ENCODE peak calls at places on chromosomes 12 and 14, in seven cellular contexts. One of them, this sample, is unnamed.

GRCh38 chr12:1914116-1914911 is 4.1 kb downstream of the CACNA2D4 start:
- DNase-seq in GM10248: peak; percentile 6
- DNase-seq in left colon: peak; percentile 16
- DNase-seq in NT2/D1: no peak
- DNase-seq in activated CD4-positive, CD25-positive, alpha-beta regulatory T cell: no peak
- DNase-seq in naive thymus-derived CD8-positive, alpha-beta T cell: no peak
- DNase-seq in BJ: no peak
- DNase-seq in this sample: no peak

GRCh38 chr14:81102217-81102616 is 118.5 kb downstream of the GTF2A1 start:
- DNase-seq in GM10248: no peak
- DNase-seq in left colon: no peak
- DNase-seq in NT2/D1: no peak
- DNase-seq in activated CD4-positive, CD25-positive, alpha-beta regulatory T cell: no peak
- DNase-seq in naive thymus-derived CD8-positive, alpha-beta T cell: no peak
- DNase-seq in BJ: no peak
- DNase-seq in this sample: no peak

GRCh38 chr12:123143753-123144461 is 7.0 kb downstream of the PITPNM2 start:
- DNase-seq in GM10248: no peak
- DNase-seq in left colon: no peak
- DNase-seq in NT2/D1: no peak
- DNase-seq in activated CD4-positive, CD25-positive, alpha-beta regulatory T cell: no peak
- DNase-seq in naive thymus-derived CD8-positive, alpha-beta T cell: no peak
- DNase-seq in BJ: no peak
- DNase-seq in this sample: no peak

GRCh38 chr14:81414123-81414522 is 14.0 kb upstream of the STON2 start:
- DNase-seq in GM10248: no peak
- DNase-seq in left colon: no peak
- DNase-seq in NT2/D1: no peak
- DNase-seq in activated CD4-positive, CD25-positive, alpha-beta regulatory T cell: no peak
- DNase-seq in naive thymus-derived CD8-positive, alpha-beta T cell: no peak
- DNase-seq in BJ: no peak
- DNase-seq in this sample: no peak

GRCh38 chr12:71128191-71128590 is 29.6 kb downstream of the TSPAN8 start:
- DNase-seq in GM10248: no peak
- DNase-seq in left colon: no peak
- DNase-seq in NT2/D1: no peak
- DNase-seq in activated CD4-positive, CD25-positive, alpha-beta regulatory T cell: no peak
- DNase-seq in naive thymus-derived CD8-positive, alpha-beta T cell: no peak
- DNase-seq in BJ: no peak
- DNase-seq in this sample: no peak

GRCh38 chr12:127388985-127389384 is 878.0 kb upstream of the TMEM132C start:
- DNase-seq in GM10248: no peak
- DNase-seq in left colon: no peak
- DNase-seq in NT2/D1: no peak
- DNase-seq in activated CD4-positive, CD25-positive, alpha-beta regulatory T cell: no peak
- DNase-seq in naive thymus-derived CD8-positive, alpha-beta T cell: no peak
- DNase-seq in BJ: no peak
- DNase-seq in this sample: no peak

GRCh38 chr12:124720019-124720686 is 143.5 kb downstream of the SCARB1 start:
- DNase-seq in GM10248: no peak
- DNase-seq in left colon: no peak
- DNase-seq in NT2/D1: no peak
- DNase-seq in activated CD4-positive, CD25-positive, alpha-beta regulatory T cell: no peak
- DNase-seq in naive thymus-derived CD8-positive, alpha-beta T cell: no peak
- DNase-seq in BJ: no peak
- DNase-seq in this sample: no peak

GRCh38 chr12:11649413-11650278 is at the start of gene ETV6:
- DNase-seq in GM10248: peak; percentile 86
- DNase-seq in left colon: peak; percentile 79
- DNase-seq in NT2/D1: peak; percentile 68
- DNase-seq in activated CD4-positive, CD25-positive, alpha-beta regulatory T cell: peak; percentile 54
- DNase-seq in naive thymus-derived CD8-positive, alpha-beta T cell: peak; percentile 58
- DNase-seq in BJ: peak; percentile 45
- DNase-seq in this sample: peak; percentile 80

GRCh38 chr12:5522358-5523335 is 90.7 kb downstream of the NTF3 start:
- DNase-seq in GM10248: no peak
- DNase-seq in left colon: no peak
- DNase-seq in NT2/D1: no peak
- DNase-seq in activated CD4-positive, CD25-positive, alpha-beta regulatory T cell: no peak
- DNase-seq in naive thymus-derived CD8-positive, alpha-beta T cell: no peak
- DNase-seq in BJ: no peak
- DNase-seq in this sample: no peak

GRCh38 chr14:52951730-52952481 is 1.1 kb upstream of the FERMT2 start:
- DNase-seq in GM10248: peak; percentile 31
- DNase-seq in left colon: peak; percentile 44
- DNase-seq in NT2/D1: no peak
- DNase-seq in activated CD4-positive, CD25-positive, alpha-beta regulatory T cell: no peak
- DNase-seq in naive thymus-derived CD8-positive, alpha-beta T cell: no peak
- DNase-seq in BJ: no peak
- DNase-seq in this sample: peak; percentile 47

GRCh38 chr12:57765003-57765697 is 1.7 kb downstream of the CYP27B1 start:
- DNase-seq in GM10248: peak; percentile 60
- DNase-seq in left colon: no peak
- DNase-seq in NT2/D1: no peak
- DNase-seq in activated CD4-positive, CD25-positive, alpha-beta regulatory T cell: peak; percentile 28
- DNase-seq in naive thymus-derived CD8-positive, alpha-beta T cell: no peak
- DNase-seq in BJ: no peak
- DNase-seq in this sample: peak; percentile 48

GRCh38 chr12:98424726-98425401 is 90.5 kb upstream of the TMPO start:
- DNase-seq in GM10248: peak; percentile 65
- DNase-seq in left colon: peak; percentile 58
- DNase-seq in NT2/D1: peak; percentile 49
- DNase-seq in activated CD4-positive, CD25-positive, alpha-beta regulatory T cell: no peak
- DNase-seq in naive thymus-derived CD8-positive, alpha-beta T cell: peak; percentile 25
- DNase-seq in BJ: peak; percentile 46
- DNase-seq in this sample: peak; percentile 66

GRCh38 chr14:41607966-41608663 is 1.4 kb downstream of the LRFN5 start:
- DNase-seq in GM10248: no peak
- DNase-seq in left colon: no peak
- DNase-seq in NT2/D1: no peak
- DNase-seq in activated CD4-positive, CD25-positive, alpha-beta regulatory T cell: no peak
- DNase-seq in naive thymus-derived CD8-positive, alpha-beta T cell: no peak
- DNase-seq in BJ: no peak
- DNase-seq in this sample: no peak

GRCh38 chr12:76777765-76778216 is 13.9 kb downstream of the ZDHHC17 start:
- DNase-seq in GM10248: peak; percentile 51
- DNase-seq in left colon: no peak
- DNase-seq in NT2/D1: no peak
- DNase-seq in activated CD4-positive, CD25-positive, alpha-beta regulatory T cell: no peak
- DNase-seq in naive thymus-derived CD8-positive, alpha-beta T cell: no peak
- DNase-seq in BJ: no peak
- DNase-seq in this sample: no peak

GRCh38 chr14:55514819-55515470 is 65.1 kb upstream of the KTN1 start:
- DNase-seq in GM10248: no peak
- DNase-seq in left colon: no peak
- DNase-seq in NT2/D1: no peak
- DNase-seq in activated CD4-positive, CD25-positive, alpha-beta regulatory T cell: no peak
- DNase-seq in naive thymus-derived CD8-positive, alpha-beta T cell: no peak
- DNase-seq in BJ: peak; percentile 19
- DNase-seq in this sample: no peak

GRCh38 chr12:117026921-117027250 is 72.3 kb downstream of the TESC start:
- DNase-seq in GM10248: no peak
- DNase-seq in left colon: no peak
- DNase-seq in NT2/D1: no peak
- DNase-seq in activated CD4-positive, CD25-positive, alpha-beta regulatory T cell: no peak
- DNase-seq in naive thymus-derived CD8-positive, alpha-beta T cell: no peak
- DNase-seq in BJ: no peak
- DNase-seq in this sample: no peak

GRCh38 chr14:59360923-59361794 is 104.0 kb downstream of the GPR135 start:
- DNase-seq in GM10248: no peak
- DNase-seq in left colon: peak; percentile 77
- DNase-seq in NT2/D1: no peak
- DNase-seq in activated CD4-positive, CD25-positive, alpha-beta regulatory T cell: no peak
- DNase-seq in naive thymus-derived CD8-positive, alpha-beta T cell: no peak
- DNase-seq in BJ: no peak
- DNase-seq in this sample: peak; percentile 42

GRCh38 chr12:71456316-71456715 is 16.7 kb downstream of the LGR5 start:
- DNase-seq in GM10248: no peak
- DNase-seq in left colon: no peak
- DNase-seq in NT2/D1: no peak
- DNase-seq in activated CD4-positive, CD25-positive, alpha-beta regulatory T cell: no peak
- DNase-seq in naive thymus-derived CD8-positive, alpha-beta T cell: no peak
- DNase-seq in BJ: no peak
- DNase-seq in this sample: no peak

GRCh38 chr14:28761438-28762289 is 4.9 kb upstream of the FOXG1 start:
- DNase-seq in GM10248: no peak
- DNase-seq in left colon: no peak
- DNase-seq in NT2/D1: no peak
- DNase-seq in activated CD4-positive, CD25-positive, alpha-beta regulatory T cell: no peak
- DNase-seq in naive thymus-derived CD8-positive, alpha-beta T cell: no peak
- DNase-seq in BJ: no peak
- DNase-seq in this sample: no peak

GRCh38 chr12:31590730-31591307 is at the start of gene DENND5B:
- DNase-seq in GM10248: peak; percentile 79
- DNase-seq in left colon: peak; percentile 69
- DNase-seq in NT2/D1: no peak
- DNase-seq in activated CD4-positive, CD25-positive, alpha-beta regulatory T cell: no peak
- DNase-seq in naive thymus-derived CD8-positive, alpha-beta T cell: no peak
- DNase-seq in BJ: no peak
- DNase-seq in this sample: peak; percentile 81

GRCh38 chr14:53630336-53630735 is 326.3 kb downstream of the BMP4 start:
- DNase-seq in GM10248: no peak
- DNase-seq in left colon: no peak
- DNase-seq in NT2/D1: no peak
- DNase-seq in activated CD4-positive, CD25-positive, alpha-beta regulatory T cell: no peak
- DNase-seq in naive thymus-derived CD8-positive, alpha-beta T cell: no peak
- DNase-seq in BJ: no peak
- DNase-seq in this sample: no peak

GRCh38 chr12:96398422-96399080 is 1.7 kb downstream of the CDK17 start:
- DNase-seq in GM10248: no peak
- DNase-seq in left colon: no peak
- DNase-seq in NT2/D1: no peak
- DNase-seq in activated CD4-positive, CD25-positive, alpha-beta regulatory T cell: no peak
- DNase-seq in naive thymus-derived CD8-positive, alpha-beta T cell: no peak
- DNase-seq in BJ: no peak
- DNase-seq in this sample: no peak

GRCh38 chr14:104461676-104462443 is 117.7 kb upstream of the C14orf180 start:
- DNase-seq in GM10248: no peak
- DNase-seq in left colon: no peak
- DNase-seq in NT2/D1: no peak
- DNase-seq in activated CD4-positive, CD25-positive, alpha-beta regulatory T cell: no peak
- DNase-seq in naive thymus-derived CD8-positive, alpha-beta T cell: no peak
- DNase-seq in BJ: no peak
- DNase-seq in this sample: no peak

GRCh38 chr14:92534863-92535654 is 21.5 kb downstream of the RIN3 start:
- DNase-seq in GM10248: no peak
- DNase-seq in left colon: no peak
- DNase-seq in NT2/D1: no peak
- DNase-seq in activated CD4-positive, CD25-positive, alpha-beta regulatory T cell: no peak
- DNase-seq in naive thymus-derived CD8-positive, alpha-beta T cell: peak; percentile 66
- DNase-seq in BJ: no peak
- DNase-seq in this sample: no peak

GRCh38 chr12:16606201-16606849 is 363 bp upstream of the LMO3 start:
- DNase-seq in GM10248: peak; percentile 40
- DNase-seq in left colon: peak; percentile 31
- DNase-seq in NT2/D1: peak; percentile 84
- DNase-seq in activated CD4-positive, CD25-positive, alpha-beta regulatory T cell: no peak
- DNase-seq in naive thymus-derived CD8-positive, alpha-beta T cell: no peak
- DNase-seq in BJ: no peak
- DNase-seq in this sample: peak; percentile 68

GRCh38 chr14:103543140-103543539 is 14.1 kb downstream of the TRMT61A start:
- DNase-seq in GM10248: no peak
- DNase-seq in left colon: peak; percentile 44
- DNase-seq in NT2/D1: no peak
- DNase-seq in activated CD4-positive, CD25-positive, alpha-beta regulatory T cell: no peak
- DNase-seq in naive thymus-derived CD8-positive, alpha-beta T cell: no peak
- DNase-seq in BJ: no peak
- DNase-seq in this sample: no peak

GRCh38 chr12:46547421-46548340 is 175.1 kb upstream of the SLC38A2 start:
- DNase-seq in GM10248: no peak
- DNase-seq in left colon: no peak
- DNase-seq in NT2/D1: no peak
- DNase-seq in activated CD4-positive, CD25-positive, alpha-beta regulatory T cell: no peak
- DNase-seq in naive thymus-derived CD8-positive, alpha-beta T cell: no peak
- DNase-seq in BJ: no peak
- DNase-seq in this sample: no peak

GRCh38 chr12:12236896-12237295 is 29.9 kb downstream of the LRP6 start:
- DNase-seq in GM10248: no peak
- DNase-seq in left colon: no peak
- DNase-seq in NT2/D1: peak; percentile 25
- DNase-seq in activated CD4-positive, CD25-positive, alpha-beta regulatory T cell: no peak
- DNase-seq in naive thymus-derived CD8-positive, alpha-beta T cell: no peak
- DNase-seq in BJ: no peak
- DNase-seq in this sample: no peak

GRCh38 chr14:34826661-34827060 is 48.5 kb downstream of the BAZ1A start:
- DNase-seq in GM10248: no peak
- DNase-seq in left colon: no peak
- DNase-seq in NT2/D1: no peak
- DNase-seq in activated CD4-positive, CD25-positive, alpha-beta regulatory T cell: no peak
- DNase-seq in naive thymus-derived CD8-positive, alpha-beta T cell: no peak
- DNase-seq in BJ: no peak
- DNase-seq in this sample: no peak

GRCh38 chr14:106843951-106844483 is 1317.6 kb downstream of the TMEM121 start:
- DNase-seq in GM10248: peak; percentile 36
- DNase-seq in left colon: peak; percentile 75
- DNase-seq in NT2/D1: no peak
- DNase-seq in activated CD4-positive, CD25-positive, alpha-beta regulatory T cell: no peak
- DNase-seq in naive thymus-derived CD8-positive, alpha-beta T cell: peak; percentile 22
- DNase-seq in BJ: no peak
- DNase-seq in this sample: peak; percentile 63

GRCh38 chr12:113196996-113197395 is 11.5 kb downstream of the RITA1 start:
- DNase-seq in GM10248: peak; percentile 89
- DNase-seq in left colon: peak; percentile 65
- DNase-seq in NT2/D1: no peak
- DNase-seq in activated CD4-positive, CD25-positive, alpha-beta regulatory T cell: no peak
- DNase-seq in naive thymus-derived CD8-positive, alpha-beta T cell: peak; percentile 58
- DNase-seq in BJ: no peak
- DNase-seq in this sample: no peak

GRCh38 chr12:56374726-56375597 is 12.3 kb upstream of the APOF start:
- DNase-seq in GM10248: no peak
- DNase-seq in left colon: no peak
- DNase-seq in NT2/D1: no peak
- DNase-seq in activated CD4-positive, CD25-positive, alpha-beta regulatory T cell: no peak
- DNase-seq in naive thymus-derived CD8-positive, alpha-beta T cell: no peak
- DNase-seq in BJ: no peak
- DNase-seq in this sample: no peak

GRCh38 chr12:127025545-127025944 is 1241.4 kb upstream of the TMEM132C start:
- DNase-seq in GM10248: no peak
- DNase-seq in left colon: no peak
- DNase-seq in NT2/D1: no peak
- DNase-seq in activated CD4-positive, CD25-positive, alpha-beta regulatory T cell: no peak
- DNase-seq in naive thymus-derived CD8-positive, alpha-beta T cell: no peak
- DNase-seq in BJ: no peak
- DNase-seq in this sample: no peak

GRCh38 chr14:106346084-106346483 is 819.7 kb downstream of the TMEM121 start:
- DNase-seq in GM10248: no peak
- DNase-seq in left colon: no peak
- DNase-seq in NT2/D1: no peak
- DNase-seq in activated CD4-positive, CD25-positive, alpha-beta regulatory T cell: no peak
- DNase-seq in naive thymus-derived CD8-positive, alpha-beta T cell: no peak
- DNase-seq in BJ: no peak
- DNase-seq in this sample: no peak

This sample was measured in pancreas.